ENCODE peak calls at places on chromosomes 16 and 17, in eight cellular contexts. One of them, this sample, is unnamed.

GRCh38 chr17:73292031-73292531 is 19.7 kb downstream of the CDC42EP4 start:
- DNase-seq in midbrain: peak
- DNase-seq in GF-D8: no peak
- DNase-seq in RWPE1: no peak
- DNase-seq in NAMALWA: no peak
- DNase-seq in transverse colon: no peak
- DNase-seq in Calu3: peak
- DNase-seq in dermis microvascular lymphatic vessel endothelial cell: peak
- DNase-seq in this sample: no peak

GRCh38 chr16:77569406-77569805 is 134.6 kb upstream of the ADAMTS18 start:
- DNase-seq in transverse colon: no peak
- DNase-seq in midbrain: no peak
- DNase-seq in dermis microvascular lymphatic vessel endothelial cell: peak
- DNase-seq in NAMALWA: no peak
- DNase-seq in Calu3: no peak
- DNase-seq in RWPE1: no peak
- DNase-seq in GF-D8: no peak
- DNase-seq in this sample: no peak

GRCh38 chr17:51166198-51166986 is at the start of gene NME2:
- DNase-seq in Calu3: peak
- DNase-seq in GF-D8: peak
- DNase-seq in midbrain: peak
- DNase-seq in NAMALWA: peak
- DNase-seq in transverse colon: peak
- DNase-seq in dermis microvascular lymphatic vessel endothelial cell: peak
- DNase-seq in RWPE1: peak
- DNase-seq in this sample: peak

GRCh38 chr16:3027983-3028715 is 4.3 kb downstream of the THOC6 start:
- DNase-seq in transverse colon: peak
- DNase-seq in NAMALWA: peak
- DNase-seq in dermis microvascular lymphatic vessel endothelial cell: peak
- DNase-seq in Calu3: peak
- DNase-seq in midbrain: peak
- DNase-seq in RWPE1: peak
- DNase-seq in GF-D8: peak
- DNase-seq in this sample: peak

GRCh38 chr16:74073471-74073870 is 223.1 kb upstream of the PSMD7 start:
- DNase-seq in transverse colon: no peak
- DNase-seq in midbrain: no peak
- DNase-seq in GF-D8: no peak
- DNase-seq in dermis microvascular lymphatic vessel endothelial cell: no peak
- DNase-seq in RWPE1: no peak
- DNase-seq in NAMALWA: no peak
- DNase-seq in Calu3: no peak
- DNase-seq in this sample: no peak

GRCh38 chr17:48187867-48188608 is 80.5 kb downstream of the SNX11 start:
- DNase-seq in RWPE1: no peak
- DNase-seq in NAMALWA: no peak
- DNase-seq in GF-D8: no peak
- DNase-seq in Calu3: no peak
- DNase-seq in dermis microvascular lymphatic vessel endothelial cell: no peak
- DNase-seq in midbrain: no peak
- DNase-seq in transverse colon: no peak
- DNase-seq in this sample: no peak

GRCh38 chr16:27505297-27506236 is 44.1 kb downstream of the GTF3C1 start:
- DNase-seq in GF-D8: no peak
- DNase-seq in NAMALWA: no peak
- DNase-seq in Calu3: no peak
- DNase-seq in dermis microvascular lymphatic vessel endothelial cell: no peak
- DNase-seq in midbrain: no peak
- DNase-seq in RWPE1: peak
- DNase-seq in transverse colon: no peak
- DNase-seq in this sample: no peak

GRCh38 chr16:4938683-4939030 is 1.7 kb upstream of the PPL start:
- DNase-seq in Calu3: no peak
- DNase-seq in dermis microvascular lymphatic vessel endothelial cell: no peak
- DNase-seq in NAMALWA: no peak
- DNase-seq in RWPE1: no peak
- DNase-seq in transverse colon: no peak
- DNase-seq in GF-D8: no peak
- DNase-seq in midbrain: no peak
- DNase-seq in this sample: no peak

GRCh38 chr17:4788159-4788806 is 481 bp upstream of the GLTPD2 start:
- DNase-seq in transverse colon: no peak
- DNase-seq in Calu3: no peak
- DNase-seq in GF-D8: no peak
- DNase-seq in midbrain: no peak
- DNase-seq in RWPE1: no peak
- DNase-seq in dermis microvascular lymphatic vessel endothelial cell: no peak
- DNase-seq in NAMALWA: no peak
- DNase-seq in this sample: no peak

GRCh38 chr16:85699628-85700027 is 10.9 kb upstream of the GINS2 start:
- DNase-seq in transverse colon: no peak
- DNase-seq in dermis microvascular lymphatic vessel endothelial cell: peak
- DNase-seq in GF-D8: no peak
- DNase-seq in midbrain: peak
- DNase-seq in Calu3: no peak
- DNase-seq in RWPE1: peak
- DNase-seq in NAMALWA: no peak
- DNase-seq in this sample: no peak

GRCh38 chr16:11283820-11284248 is 2.7 kb upstream of the PRM1 start:
- DNase-seq in midbrain: no peak
- DNase-seq in GF-D8: no peak
- DNase-seq in Calu3: no peak
- DNase-seq in NAMALWA: no peak
- DNase-seq in RWPE1: no peak
- DNase-seq in transverse colon: no peak
- DNase-seq in dermis microvascular lymphatic vessel endothelial cell: no peak
- DNase-seq in this sample: no peak

GRCh38 chr17:40540448-40540847 is 24.8 kb downstream of the CCR7 start:
- DNase-seq in NAMALWA: no peak
- DNase-seq in transverse colon: no peak
- DNase-seq in GF-D8: no peak
- DNase-seq in dermis microvascular lymphatic vessel endothelial cell: no peak
- DNase-seq in midbrain: no peak
- DNase-seq in RWPE1: no peak
- DNase-seq in Calu3: no peak
- DNase-seq in this sample: no peak

GRCh38 chr17:7561028-7561575 is 617 bp upstream of the SENP3 start:
- DNase-seq in Calu3: peak
- DNase-seq in dermis microvascular lymphatic vessel endothelial cell: peak
- DNase-seq in GF-D8: peak
- DNase-seq in midbrain: peak
- DNase-seq in RWPE1: peak
- DNase-seq in transverse colon: peak
- DNase-seq in NAMALWA: peak
- DNase-seq in this sample: peak

GRCh38 chr16:24543949-24544348 is 4.6 kb downstream of the RBBP6 start:
- DNase-seq in Calu3: no peak
- DNase-seq in NAMALWA: peak
- DNase-seq in dermis microvascular lymphatic vessel endothelial cell: no peak
- DNase-seq in midbrain: no peak
- DNase-seq in GF-D8: no peak
- DNase-seq in RWPE1: no peak
- DNase-seq in transverse colon: no peak
- DNase-seq in this sample: no peak

GRCh38 chr17:38444151-38444550 is 15.9 kb downstream of the ARHGAP23 start:
- DNase-seq in midbrain: peak
- DNase-seq in dermis microvascular lymphatic vessel endothelial cell: peak
- DNase-seq in Calu3: peak
- DNase-seq in GF-D8: no peak
- DNase-seq in NAMALWA: peak
- DNase-seq in RWPE1: peak
- DNase-seq in transverse colon: peak
- DNase-seq in this sample: no peak

GRCh38 chr16:74950511-74950910 is 34.4 kb downstream of the WDR59 start:
- DNase-seq in RWPE1: no peak
- DNase-seq in NAMALWA: no peak
- DNase-seq in midbrain: no peak
- DNase-seq in GF-D8: no peak
- DNase-seq in dermis microvascular lymphatic vessel endothelial cell: no peak
- DNase-seq in Calu3: no peak
- DNase-seq in transverse colon: no peak
- DNase-seq in this sample: no peak

GRCh38 chr17:71237903-71238538 is 882.8 kb upstream of the SOX9 start:
- DNase-seq in NAMALWA: no peak
- DNase-seq in RWPE1: peak
- DNase-seq in dermis microvascular lymphatic vessel endothelial cell: no peak
- DNase-seq in transverse colon: no peak
- DNase-seq in Calu3: no peak
- DNase-seq in GF-D8: no peak
- DNase-seq in midbrain: peak
- DNase-seq in this sample: no peak

GRCh38 chr17:34131386-34131785 is 123.7 kb upstream of the CCL2 start:
- DNase-seq in dermis microvascular lymphatic vessel endothelial cell: no peak
- DNase-seq in midbrain: no peak
- DNase-seq in transverse colon: no peak
- DNase-seq in NAMALWA: no peak
- DNase-seq in GF-D8: no peak
- DNase-seq in Calu3: no peak
- DNase-seq in RWPE1: no peak
- DNase-seq in this sample: no peak

GRCh38 chr16:85520853-85521736 is 92.0 kb upstream of the GSE1 start:
- DNase-seq in Calu3: peak
- DNase-seq in dermis microvascular lymphatic vessel endothelial cell: no peak
- DNase-seq in RWPE1: peak
- DNase-seq in NAMALWA: no peak
- DNase-seq in GF-D8: no peak
- DNase-seq in midbrain: no peak
- DNase-seq in transverse colon: peak
- DNase-seq in this sample: no peak

GRCh38 chr17:78399693-78400144 is 21.3 kb downstream of the PGS1 start:
- DNase-seq in midbrain: no peak
- DNase-seq in Calu3: no peak
- DNase-seq in GF-D8: no peak
- DNase-seq in RWPE1: peak
- DNase-seq in transverse colon: no peak
- DNase-seq in NAMALWA: no peak
- DNase-seq in dermis microvascular lymphatic vessel endothelial cell: no peak
- DNase-seq in this sample: no peak

GRCh38 chr16:82990155-82990554 is 363.4 kb downstream of the CDH13 start:
- DNase-seq in RWPE1: no peak
- DNase-seq in midbrain: no peak
- DNase-seq in transverse colon: no peak
- DNase-seq in NAMALWA: no peak
- DNase-seq in dermis microvascular lymphatic vessel endothelial cell: peak
- DNase-seq in Calu3: no peak
- DNase-seq in GF-D8: no peak
- DNase-seq in this sample: no peak

GRCh38 chr17:72426948-72427760 is 306.3 kb downstream of the SOX9 start:
- DNase-seq in transverse colon: peak
- DNase-seq in NAMALWA: no peak
- DNase-seq in Calu3: no peak
- DNase-seq in GF-D8: no peak
- DNase-seq in dermis microvascular lymphatic vessel endothelial cell: no peak
- DNase-seq in midbrain: no peak
- DNase-seq in RWPE1: no peak
- DNase-seq in this sample: no peak

GRCh38 chr17:9364837-9365430 is 210.7 kb downstream of the STX8 start:
- DNase-seq in NAMALWA: no peak
- DNase-seq in Calu3: no peak
- DNase-seq in RWPE1: no peak
- DNase-seq in transverse colon: no peak
- DNase-seq in dermis microvascular lymphatic vessel endothelial cell: peak
- DNase-seq in GF-D8: no peak
- DNase-seq in midbrain: no peak
- DNase-seq in this sample: no peak

GRCh38 chr16:11629071-11630030 is 38.9 kb upstream of the SNN start:
- DNase-seq in RWPE1: no peak
- DNase-seq in GF-D8: peak
- DNase-seq in dermis microvascular lymphatic vessel endothelial cell: no peak
- DNase-seq in transverse colon: no peak
- DNase-seq in Calu3: no peak
- DNase-seq in midbrain: no peak
- DNase-seq in NAMALWA: peak
- DNase-seq in this sample: no peak

GRCh38 chr16:25270577-25270976 is 12.9 kb upstream of the ZKSCAN2 start:
- DNase-seq in RWPE1: no peak
- DNase-seq in midbrain: no peak
- DNase-seq in NAMALWA: no peak
- DNase-seq in dermis microvascular lymphatic vessel endothelial cell: no peak
- DNase-seq in Calu3: no peak
- DNase-seq in transverse colon: no peak
- DNase-seq in GF-D8: no peak
- DNase-seq in this sample: no peak